ENCODE peak calls at places on chromosomes 12 and 14, in five cellular contexts. R is AG08396, W is H7, J is WTC11, C is NCI-H460. P is an unnamed sample.

GRCh38 chr12:105698047-105698446 is 367.6 kb downstream of the C12orf75 start:
- DNase-seq in J (no peak), W (no peak), C (peak), R (no peak), P (no peak)

GRCh38 chr12:116860281-116860680 is 21.0 kb downstream of the HRK start:
- DNase-seq in R (no peak), W (no peak), C (no peak), J (no peak), P (no peak)

GRCh38 chr14:60151715-60152114 is 13.5 kb downstream of the DHRS7 start:
- DNase-seq in C (peak), J (no peak), R (peak), W (no peak), P (no peak)

GRCh38 chr12:46578190-46578982 is 205.8 kb upstream of the SLC38A2 start:
- DNase-seq in R (no peak), C (no peak), J (no peak), W (no peak), P (no peak)

GRCh38 chr12:92458996-92459395 is 243.8 kb upstream of the PLEKHG7 start:
- DNase-seq in J (no peak), C (no peak), W (no peak), R (no peak), P (no peak)

GRCh38 chr12:75747572-75747995 is 236.2 kb upstream of the KRR1 start:
- DNase-seq in W (no peak), C (no peak), R (no peak), J (no peak), P (no peak)

GRCh38 chr14:69475194-69475818 is 9.2 kb upstream of the PLEKHD1 start:
- DNase-seq in J (no peak), C (peak), W (peak), R (no peak), P (peak)

GRCh38 chr12:89067436-89067835 is 284.9 kb downstream of the DUSP6 start:
- DNase-seq in C (no peak), W (no peak), J (no peak), R (peak), P (no peak)

GRCh38 chr12:9667403-9667802 is 2.1 kb upstream of the CLEC2D start:
- DNase-seq in J (no peak), W (no peak), R (no peak), C (no peak), P (no peak)

GRCh38 chr12:106010746-106011145 is 128.0 kb downstream of the NUAK1 start:
- DNase-seq in R (no peak), J (no peak), C (no peak), W (no peak), P (no peak)

GRCh38 chr14:100864206-100864605 is 38.3 kb downstream of the MEG3 start:
- DNase-seq in R (no peak), C (no peak), J (no peak), W (no peak), P (no peak)

GRCh38 chr12:64392221-64392620 is 1.7 kb upstream of the C12orf56 start:
- DNase-seq in J (no peak), W (peak), C (peak), R (peak), P (peak)

GRCh38 chr12:74945771-74946198 is 263.9 kb downstream of the KCNC2 start:
- DNase-seq in W (no peak), R (no peak), J (no peak), C (no peak), P (no peak)

GRCh38 chr12:106632797-106633450 is 50.1 kb downstream of the RFX4 start:
- DNase-seq in J (no peak), C (peak), W (no peak), R (no peak), P (no peak)

GRCh38 chr12:19938031-19938430 is 430.3 kb upstream of the PDE3A start:
- DNase-seq in W (no peak), C (no peak), R (no peak), J (no peak), P (no peak)

GRCh38 chr14:68626386-68626785 is 166.5 kb downstream of the ZFP36L1 start:
- DNase-seq in C (no peak), W (no peak), R (no peak), J (no peak), P (no peak)

GRCh38 chr12:97752129-97752528 is 289.5 kb downstream of the RMST start:
- DNase-seq in C (no peak), R (no peak), W (no peak), J (no peak), P (no peak)

GRCh38 chr12:91139981-91140659 is 28.8 kb upstream of the LUM start:
- DNase-seq in R (peak), W (no peak), J (no peak), C (no peak), P (no peak)

GRCh38 chr14:52175982-52176502 is 91.5 kb upstream of the PTGDR start:
- DNase-seq in J (no peak), C (no peak), R (no peak), W (no peak), P (no peak)

GRCh38 chr12:84636801-84637285 is 275.8 kb downstream of the SLC6A15 start:
- DNase-seq in J (no peak), C (no peak), R (no peak), W (no peak), P (no peak)

GRCh38 chr14:21090940-21091663 is 7.4 kb downstream of the ZNF219 start:
- DNase-seq in J (no peak), R (no peak), C (no peak), W (peak), P (no peak)

P was measured in GM23338.